ENCODE peak calls at places on chromosomes 4 and X, in seven cellular contexts. J, V, Q, X, M, D and K are unnamed samples. For H3K4me1, the result is how much of the 10 kb centered on the place peaks cover.

GRCh38 chrX:130952266-130953043 is 49.4 kb upstream of the ENOX2 start:
- DNase-seq in Q (no peak), X (no peak), D (no peak), M (no peak), V (no peak), J (no peak), K (no peak)

GRCh38 chrX:48460606-48461005 is 9.5 kb downstream of the SLC38A5 start:
- DNase-seq in J (no peak), X (no peak), M (no peak), Q (no peak), D (no peak), V (no peak), K (no peak)

GRCh38 chrX:111671668-111672067 is 9.3 kb upstream of the ALG13 start:
- DNase-seq in Q (no peak), X (no peak), D (no peak), J (no peak), V (no peak), M (peak), K (no peak)

GRCh38 chr4:61204353-61204752 is 4.2 kb downstream of the ADGRL3 start:
- DNase-seq in Q (no peak), D (peak), V (no peak), J (no peak), X (no peak), M (peak), K (no peak)

GRCh38 chr4:168848977-168849687 is 160.9 kb downstream of the CBR4 start:
- DNase-seq in Q (no peak), V (no peak), X (no peak), J (peak), D (no peak), M (peak), K (no peak)

GRCh38 chrX:47772764-47773163 is 63.9 kb upstream of the ZNF81 start:
- DNase-seq in V (no peak), M (no peak), D (no peak), X (no peak), J (no peak), Q (no peak), K (no peak)

GRCh38 chrX:15127010-15127409 is 142.9 kb downstream of the ASB9 start:
- DNase-seq in D (no peak), V (no peak), Q (no peak), X (no peak), M (no peak), J (no peak), K (no peak)

GRCh38 chr4:153166971-153167501 is 37.2 kb upstream of the TRIM2 start:
- DNase-seq in J (no peak), M (peak), V (no peak), D (peak), X (no peak), Q (no peak), K (no peak)

GRCh38 chr4:122005064-122005755 is 53.4 kb upstream of the TRPC3 start:
- DNase-seq in Q (no peak), M (no peak), X (no peak), J (no peak), V (no peak), D (no peak), K (no peak)

GRCh38 chr4:169922632-169923276 is 103.4 kb downstream of the MFAP3L start:
- DNase-seq in X (no peak), Q (no peak), V (no peak), J (no peak), D (no peak), M (peak), K (no peak)

GRCh38 chrX:83906921-83907320 is 46.0 kb downstream of the CYLC1 start:
- DNase-seq in V (no peak), M (no peak), D (no peak), J (no peak), Q (no peak), X (no peak), K (no peak)

GRCh38 chr4:118921736-118922135 is 33.1 kb downstream of the SYNPO2 start:
- DNase-seq in Q (no peak), V (no peak), M (no peak), X (no peak), J (no peak), D (no peak), K (no peak)

GRCh38 chr4:88610771-88611170 is 18.5 kb downstream of the HERC3 start:
- DNase-seq in Q (no peak), V (no peak), J (no peak), M (peak), X (no peak), D (no peak), K (no peak)

GRCh38 chr4:17058506-17058905 is 160.1 kb upstream of the LDB2 start:
- DNase-seq in Q (no peak), D (no peak), J (no peak), X (no peak), M (peak), V (no peak), K (no peak)

GRCh38 chr4:153061971-153062370 is 125.8 kb downstream of the FHDC1 start:
- DNase-seq in V (no peak), J (no peak), Q (no peak), M (no peak), D (no peak), X (no peak), K (no peak)

GRCh38 chr4:37687175-37687525 is 974 bp upstream of the RELL1 start:
- DNase-seq in J (no peak), Q (no peak), V (no peak), M (no peak), D (no peak), X (no peak), K (no peak)

GRCh38 chrX:15202458-15203177 is 67.3 kb downstream of the ASB9 start:
- DNase-seq in J (no peak), X (no peak), Q (no peak), D (no peak), V (no peak), M (no peak), K (no peak)

GRCh38 chr4:128553665-128554515 is 255.6 kb upstream of the JADE1 start:
- DNase-seq in M (no peak), V (no peak), D (no peak), X (no peak), Q (no peak), J (peak), K (no peak)
- H3K27ac ChIP-seq in M (no peak), V (peak), D (no peak), X (no peak), Q (peak), J (peak), K (no peak)

GRCh38 chrX:96729053-96729452 is 44.4 kb downstream of the DIAPH2 start:
- DNase-seq in X (no peak), J (no peak), V (no peak), M (no peak), Q (no peak), D (no peak), K (no peak)
- H3K4me1 ChIP-seq in X (under half), J (under half), V (under half), M (under half), Q (under half), D (under half), K (under half)

GRCh38 chrX:124257924-124258706 is 74.3 kb upstream of the TEX13D start:
- DNase-seq in V (no peak), Q (no peak), D (no peak), J (no peak), X (no peak), M (no peak), K (no peak)
- H3K27ac ChIP-seq in V (no peak), Q (no peak), D (no peak), J (no peak), X (no peak), M (no peak), K (no peak)

DNA sequence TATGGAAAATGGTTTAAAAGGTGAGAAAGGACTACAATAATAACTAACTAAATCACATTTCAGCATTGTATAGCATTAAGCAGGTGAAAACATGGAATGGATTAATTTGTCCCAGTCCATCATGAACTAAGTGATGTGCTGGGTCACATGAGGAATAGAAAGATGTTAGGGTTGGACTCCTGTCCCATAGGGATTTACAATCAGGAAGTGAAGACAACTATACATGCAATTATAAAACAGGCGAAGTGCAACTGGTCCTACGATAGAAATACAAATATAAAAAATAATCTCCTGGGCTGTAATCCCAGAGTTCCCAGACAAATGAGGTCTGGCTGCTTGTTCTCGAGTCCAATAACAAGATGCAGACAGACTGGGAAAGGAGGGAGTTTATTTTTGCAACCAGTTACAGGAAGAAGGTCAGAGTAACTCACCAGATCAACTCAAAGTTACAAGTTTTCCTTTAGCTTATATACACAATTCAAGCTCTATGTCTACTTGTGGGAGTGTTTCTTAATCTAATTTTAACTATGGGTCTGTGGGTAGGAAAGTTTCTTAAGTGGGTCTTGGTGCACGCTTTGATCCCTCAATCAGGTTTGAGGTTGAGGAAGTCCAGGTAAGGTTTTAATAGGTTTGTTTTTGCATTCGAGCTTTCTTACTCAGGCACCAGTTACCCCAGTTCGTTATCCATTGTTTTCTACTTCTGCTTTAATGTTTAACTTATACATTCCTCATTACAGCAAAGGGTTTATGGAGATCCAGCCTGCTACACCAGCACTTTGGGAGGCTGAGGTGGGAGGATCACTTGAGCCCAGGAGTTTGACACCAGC is 50.1 kb downstream of the IGFBP7 start:
- DNase-seq in V (no peak), X (no peak), D (no peak), M (no peak), Q (no peak), J (no peak), K (no peak)
- H3K4me1 ChIP-seq in V (under half), X (under half), D (under half), M (under half), Q (under half), J (under half), K (under half)

GRCh38 chrX:71496476-71496875 is 36.4 kb upstream of the OGT start:
- DNase-seq in D (no peak), X (no peak), J (no peak), M (no peak), Q (no peak), V (no peak), K (no peak)

GRCh38 chrX:71493111-71493613 is 39.7 kb upstream of the OGT start:
- DNase-seq in V (no peak), M (peak), X (no peak), D (peak), J (no peak), Q (peak), K (no peak)

GRCh38 chrX:71487814-71488213 is 45.1 kb upstream of the OGT start:
- DNase-seq in X (no peak), M (no peak), J (no peak), D (peak), V (no peak), Q (no peak), K (no peak)

GRCh38 chrX:71489540-71489939 is 43.4 kb upstream of the OGT start:
- DNase-seq in V (no peak), D (no peak), J (no peak), M (no peak), Q (no peak), X (no peak), K (no peak)

DNA sequence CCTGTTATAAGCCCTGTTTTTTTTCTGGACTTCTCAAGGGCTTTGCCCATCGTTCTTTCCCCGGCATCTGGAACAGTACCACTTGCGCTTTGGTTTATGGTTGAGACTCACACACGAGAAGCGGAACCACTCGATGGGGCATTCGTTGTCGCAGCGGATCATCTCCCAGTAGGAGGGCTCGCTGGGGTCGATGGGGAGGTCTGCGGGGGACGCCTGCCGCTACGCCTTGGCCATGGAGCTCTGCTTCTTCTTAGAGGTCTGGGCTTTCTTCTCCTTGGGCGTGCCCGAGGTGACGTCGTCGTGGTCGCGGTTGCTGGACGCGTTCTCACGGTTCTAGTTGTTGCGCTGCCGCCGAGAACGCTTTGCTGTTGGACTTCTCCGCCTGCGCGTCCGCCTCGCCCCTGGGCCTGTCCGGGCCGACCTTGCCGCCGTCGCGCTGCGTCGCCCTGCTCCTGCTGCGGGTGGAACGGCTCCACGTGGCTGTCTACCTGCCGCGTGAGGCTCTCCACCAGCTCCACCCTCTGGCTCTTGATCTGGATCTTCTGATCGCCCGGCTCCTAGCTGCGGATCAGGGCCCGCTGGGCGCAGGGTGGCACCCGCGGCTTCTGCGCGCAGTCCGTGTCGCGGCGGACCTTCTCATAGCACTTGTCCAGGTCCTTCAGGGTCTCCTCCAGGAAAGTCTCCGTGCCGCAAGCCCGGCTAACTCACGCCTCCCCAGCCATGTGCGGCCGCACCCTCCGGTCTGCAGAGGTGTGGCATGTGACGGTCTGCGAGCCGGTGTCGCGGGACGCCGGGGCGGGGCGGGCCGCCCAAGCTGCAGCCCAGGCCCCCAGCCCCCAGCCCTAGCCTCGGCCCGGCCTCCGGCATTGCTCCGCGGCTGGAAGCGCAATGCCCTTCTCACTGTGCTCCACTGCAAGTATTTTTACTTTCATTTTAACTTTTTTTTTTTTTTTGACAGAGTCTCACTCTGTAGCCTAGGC is 40.5 kb upstream of the OGT start:
- DNase-seq in X (no peak), M (peak), Q (peak), V (peak), D (no peak), J (peak), K (peak)
- H3K27ac ChIP-seq in X (no peak), M (no peak), Q (peak), V (peak), D (no peak), J (no peak), K (peak)

GRCh38 chrX:40165861-40166260 is 68.1 kb upstream of the BCOR start:
- DNase-seq in J (no peak), Q (no peak), X (no peak), V (no peak), M (no peak), D (no peak), K (no peak)
- H3K4me1 ChIP-seq in J (under half), Q (under half), X (under half), V (under half), M (under half), D (half or more), K (under half)

GRCh38 chr4:108622828-108623227 is 2.5 kb downstream of the RPL34 start:
- DNase-seq in J (no peak), Q (no peak), M (no peak), X (no peak), V (no peak), D (no peak), K (no peak)

GRCh38 chr4:108620101-108620932 is at the start of gene RPL34:
- DNase-seq in M (peak), X (peak), Q (peak), J (peak), V (peak), D (peak), K (peak)

GRCh38 chr4:108620933-108621905 is 843 bp downstream of the RPL34 start:
- DNase-seq in V (no peak), J (no peak), Q (no peak), D (no peak), M (peak), X (no peak), K (no peak)

GRCh38 chr4:108624263-108625056 is 4.1 kb downstream of the RPL34 start:
- DNase-seq in D (no peak), M (no peak), Q (no peak), V (no peak), J (no peak), X (no peak), K (no peak)

GRCh38 chr4:108622022-108622421 is 1.6 kb downstream of the RPL34 start:
- DNase-seq in Q (no peak), J (no peak), V (no peak), M (no peak), D (no peak), X (no peak), K (no peak)
- H3K27ac ChIP-seq in Q (no peak), J (no peak), V (peak), M (no peak), D (peak), X (peak), K (peak)

GRCh38 chrX:13197961-13198761 is 121.7 kb downstream of the ATXN3L start:
- DNase-seq in D (no peak), V (no peak), J (peak), M (no peak), Q (no peak), X (no peak), K (no peak)

GRCh38 chrX:13200398-13200797 is 119.5 kb downstream of the ATXN3L start:
- DNase-seq in M (no peak), X (no peak), D (no peak), J (no peak), V (no peak), Q (no peak), K (no peak)

GRCh38 chrX:13203281-13203680 is 116.6 kb downstream of the ATXN3L start:
- DNase-seq in D (no peak), X (no peak), Q (no peak), M (no peak), J (no peak), V (no peak), K (no peak)

GRCh38 chrX:13198762-13199064 is 121.1 kb downstream of the ATXN3L start:
- DNase-seq in J (no peak), Q (no peak), X (no peak), M (no peak), V (no peak), D (no peak), K (no peak)

GRCh38 chrX:13201605-13202219 is 118.1 kb downstream of the ATXN3L start:
- DNase-seq in J (no peak), D (no peak), M (no peak), X (no peak), V (no peak), Q (no peak), K (no peak)
- H3K4me1 ChIP-seq in J (under half), D (under half), M (under half), X (under half), V (under half), Q (under half), K (under half)

DNA sequence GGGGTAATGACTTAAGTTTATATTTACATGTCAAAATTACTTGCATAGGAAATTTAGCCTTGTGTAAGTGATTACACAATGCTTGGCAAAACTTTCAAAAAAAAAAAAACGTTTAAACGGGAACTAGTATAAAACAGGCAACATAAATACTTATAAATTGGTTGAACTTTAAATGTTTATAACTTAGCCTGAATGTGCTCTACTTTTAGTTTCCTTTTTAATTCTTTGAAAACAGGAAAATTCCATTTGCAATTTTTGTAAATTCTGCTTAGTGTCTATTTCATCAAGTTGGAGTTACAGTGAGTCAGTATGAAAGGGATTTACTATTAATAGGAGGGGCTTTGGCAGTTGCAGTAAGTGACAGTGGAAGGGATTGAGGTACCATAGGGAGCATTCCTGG is 2.6 kb downstream of the STAG2 start:
- DNase-seq in J (no peak), V (no peak), D (no peak), M (peak), X (no peak), Q (no peak), K (no peak)
- H3K27ac ChIP-seq in J (no peak), V (peak), D (peak), M (peak), X (peak), Q (no peak), K (peak)